ENCODE peak calls at places on chromosome 7, in eight cellular contexts. S is HCT116, C is K562, N is fibroblast of lung, I is astrocyte, X is GM23338, U is endothelial cell of umbilical vein, Y is PC-3. E is an unnamed sample.

GRCh38 chr7:82345886-82346285 is 97.7 kb downstream of the CACNA2D1 start:
- DNase-seq in S (no peak), C (no peak), N (no peak), I (no peak), X (no peak), U (no peak), Y (no peak), E (no peak)

GRCh38 chr7:26777383-26777782 is 87.0 kb downstream of the SKAP2 start:
- DNase-seq in S (no peak), C (no peak), N (no peak), I (no peak), X (peak), U (no peak), Y (no peak), E (no peak)

GRCh38 chr7:88401009-88401623 is 94.4 kb upstream of the STEAP4 start:
- DNase-seq in S (peak), C (peak), N (no peak), I (no peak), X (peak), U (peak), Y (peak), E (no peak)

GRCh38 chr7:107014381-107015023 is 30.0 kb upstream of the PRKAR2B start:
- DNase-seq in S (no peak), C (no peak), N (peak), I (peak), X (peak), U (peak), Y (no peak), E (no peak)

GRCh38 chr7:155928583-155929145 is 116.4 kb upstream of the SHH start:
- DNase-seq in S (no peak), C (no peak), N (no peak), I (no peak), X (no peak), U (no peak), Y (no peak), E (no peak)

GRCh38 chr7:130337410-130337971 is 7.1 kb upstream of the CPA5 start:
- DNase-seq in S (no peak), C (no peak), N (no peak), I (no peak), X (no peak), U (no peak), Y (no peak), E (peak)

GRCh38 chr7:41247128-41247865 is 455.6 kb downstream of the INHBA start:
- DNase-seq in S (peak), C (no peak), N (peak), I (peak), X (no peak), U (peak), Y (peak), E (peak)

GRCh38 chr7:116169060-116169459 is 41.3 kb upstream of the TES start:
- DNase-seq in S (no peak), C (no peak), N (peak), I (peak), X (no peak), U (no peak), Y (peak), E (no peak)

GRCh38 chr7:134515569-134516468 is 11.5 kb upstream of the AKR1B10 start:
- DNase-seq in S (peak), C (no peak), N (peak), I (peak), X (no peak), U (peak), Y (peak), E (no peak)

GRCh38 chr7:95470452-95470851 is 15.3 kb upstream of the ASB4 start:
- DNase-seq in S (no peak), C (no peak), N (peak), I (peak), X (peak), U (peak), Y (peak), E (no peak)

GRCh38 chr7:142800103-142800502 is 29.3 kb downstream of the PRSS2 start:
- DNase-seq in S (no peak), C (no peak), N (peak), I (no peak), X (no peak), U (no peak), Y (no peak), E (no peak)

GRCh38 chr7:142797342-142797798 is 26.6 kb downstream of the PRSS2 start:
- DNase-seq in S (no peak), C (peak), N (no peak), I (no peak), X (peak), U (no peak), Y (no peak), E (peak)

GRCh38 chr7:142797799-142798377 is 27.1 kb downstream of the PRSS2 start:
- DNase-seq in S (no peak), C (no peak), N (peak), I (no peak), X (no peak), U (no peak), Y (no peak), E (no peak)

GRCh38 chr7:142799483-142799882 is 28.7 kb downstream of the PRSS2 start:
- DNase-seq in S (no peak), C (no peak), N (no peak), I (no peak), X (no peak), U (no peak), Y (no peak), E (peak)

GRCh38 chr7:142798451-142799438 is 28.0 kb downstream of the PRSS2 start:
- DNase-seq in S (no peak), C (no peak), N (no peak), I (no peak), X (no peak), U (no peak), Y (no peak), E (peak)
- TF ChIP-seq EZH2 in S (no peak), C (no peak), N (peak), I (no peak), X (no peak), U (no peak), Y (no peak), E (no peak)

GRCh38 chr7:6579446-6579845 is 2.2 kb downstream of the ZDHHC4 start:
- DNase-seq in S (no peak), C (no peak), N (peak), I (no peak), X (peak), U (no peak), Y (peak), E (no peak)
- TF ChIP-seq CTCF in S (peak), C (peak), N (peak), I (no peak), X (peak), U (no peak), Y (peak), E (peak)

GRCh38 chr7:73769481-73770001 is 529 bp downstream of the CLDN3 start:
- DNase-seq in S (no peak), C (peak), N (no peak), I (no peak), X (no peak), U (no peak), Y (peak), E (no peak)

GRCh38 chr7:73773700-73774517 is 3.8 kb upstream of the CLDN3 start:
- DNase-seq in S (no peak), C (no peak), N (no peak), I (no peak), X (no peak), U (peak), Y (no peak), E (no peak)

GRCh38 chr7:73768661-73769480 is 1.2 kb downstream of the CLDN3 start:
- DNase-seq in S (no peak), C (peak), N (no peak), I (no peak), X (peak), U (no peak), Y (no peak), E (no peak)

GRCh38 chr7:73770002-73770859 is at the start of gene CLDN3:
- DNase-seq in S (peak), C (peak), N (peak), I (peak), X (peak), U (no peak), Y (peak), E (peak)

GRCh38 chr7:73770860-73771665 is 993 bp upstream of the CLDN3 start:
- DNase-seq in S (no peak), C (peak), N (no peak), I (no peak), X (no peak), U (no peak), Y (no peak), E (no peak)
- TF ChIP-seq EZH2 in S (no peak), C (no peak), N (no peak), I (no peak), X (no peak), U (no peak), Y (no peak), E (no peak)

GRCh38 chr7:154584352-154585252 is 418.3 kb downstream of the PAXIP1 start:
- DNase-seq in S (no peak), C (peak), N (peak), I (peak), X (no peak), U (no peak), Y (peak), E (no peak)
- TF ChIP-seq CTCF in S (no peak), C (peak), N (no peak), I (peak), X (no peak), U (no peak), Y (peak), E (peak)

GRCh38 chr7:154879629-154880028 is 123.3 kb downstream of the PAXIP1 start:
- DNase-seq in S (no peak), C (no peak), N (no peak), I (no peak), X (no peak), U (no peak), Y (no peak), E (no peak)
- TF ChIP-seq EZH2 in S (no peak), C (no peak), N (no peak), I (no peak), X (no peak), U (no peak), Y (no peak), E (no peak)

GRCh38 chr7:151087247-151088018 is 1.2 kb downstream of the AGAP3 start:
- DNase-seq in S (no peak), C (peak), N (peak), I (peak), X (no peak), U (peak), Y (peak), E (peak)
- TF ChIP-seq CTCF in S (peak), C (peak), N (peak), I (no peak), X (peak), U (no peak), Y (peak), E (peak)